ENCODE peak calls at places on chromosomes 7 and 10, in seven cellular contexts. I is IMR-90, V is heart right ventricle, Q is spleen, D is aorta, W is Calu3, Z is left ventricle myocardium inferior. E is an unnamed sample.

GRCh38 chr10:129966831-129967578 is 2.9 kb upstream of the EBF3 start:
- DNase-seq in I (no peak), V (no peak), Q (peak; percentile 71), D (no peak), W (no peak), Z (no peak), E (peak; percentile 60)

GRCh38 chr7:158812684-158813083 is 16.6 kb downstream of the ESYT2 start:
- DNase-seq in I (no peak), V (no peak), Q (no peak), D (no peak), W (no peak), Z (no peak), E (no peak)

GRCh38 chr7:105992888-105993287 is 29.8 kb downstream of the CDHR3 start:
- DNase-seq in I (no peak), V (no peak), Q (no peak), D (no peak), W (no peak), Z (no peak), E (no peak)

GRCh38 chr7:26201261-26202018 is at the start of gene CBX3:
- DNase-seq in I (peak; percentile 70), V (peak; percentile 93), Q (peak; percentile 99), D (peak; percentile 96), W (peak; percentile 97), Z (peak; percentile 91), E (peak; percentile 96)

GRCh38 chr7:79684384-79684783 is 230.9 kb upstream of the MAGI2 start:
- DNase-seq in I (no peak), V (no peak), Q (no peak), D (no peak), W (no peak), Z (no peak), E (no peak)

GRCh38 chr7:36487756-36488336 is 98.2 kb downstream of the ANLN start:
- DNase-seq in I (peak; percentile 68), V (no peak), Q (no peak), D (no peak), W (peak; percentile 58), Z (no peak), E (no peak)

GRCh38 chr7:47444376-47445098 is 137.4 kb downstream of the TNS3 start:
- DNase-seq in I (no peak), V (no peak), Q (no peak), D (peak; percentile 55), W (peak; percentile 30), Z (no peak), E (peak; percentile 61)

GRCh38 chr10:99536400-99537254 is 3.9 kb downstream of the NKX2-3 start:
- DNase-seq in I (no peak), V (no peak), Q (no peak), D (no peak), W (peak; percentile 19), Z (no peak), E (no peak)

GRCh38 chr10:50648935-50649227 is 25.1 kb upstream of the SGMS1 start:
- DNase-seq in I (no peak), V (no peak), Q (no peak), D (no peak), W (no peak), Z (no peak), E (no peak)

GRCh38 chr7:23467731-23468720 is 2.3 kb downstream of the IGF2BP3 start:
- DNase-seq in I (peak; percentile 68), V (no peak), Q (peak; percentile 59), D (no peak), W (peak; percentile 65), Z (no peak), E (no peak)

GRCh38 chr7:25665903-25666670 is 437.8 kb upstream of the NPVF start:
- DNase-seq in I (no peak), V (no peak), Q (no peak), D (no peak), W (no peak), Z (no peak), E (no peak)